ENCODE peak calls at places on chromosome 15, in nine cellular contexts. One of them, this sample, is unnamed.

GRCh38 chr15:92232317-92232716 is 161.4 kb upstream of the ST8SIA2 start:
- DNase-seq in tibial artery: no peak
- DNase-seq in fibroblast of the conjunctiva: no peak
- DNase-seq in posterior cingulate gyrus: no peak
- DNase-seq in dorsolateral prefrontal cortex: no peak
- DNase-seq in effector memory CD8-positive, alpha-beta T cell: no peak
- DNase-seq in natural killer cell treated with Interleukin-12 subunit alpha and Interleukin-12 subunit beta and Interleukin-15 and Interleukin-18, amount 100 ng/mL, for 72 hours: no peak
- DNase-seq in stimulated activated CD8-positive, alpha-beta memory T cell treated with anti-CD3 and anti-CD28 coated beads, Interleukin-15, amount 100 ng/mL, for 4 hours: no peak
- DNase-seq in H7: no peak
- DNase-seq in this sample: no peak

GRCh38 chr15:64583519-64583918 is 123.1 kb downstream of the ZNF609 start:
- DNase-seq in tibial artery: no peak
- DNase-seq in fibroblast of the conjunctiva: no peak
- DNase-seq in posterior cingulate gyrus: no peak
- DNase-seq in dorsolateral prefrontal cortex: no peak
- DNase-seq in effector memory CD8-positive, alpha-beta T cell: no peak
- DNase-seq in natural killer cell treated with Interleukin-12 subunit alpha and Interleukin-12 subunit beta and Interleukin-15 and Interleukin-18, amount 100 ng/mL, for 72 hours: no peak
- DNase-seq in stimulated activated CD8-positive, alpha-beta memory T cell treated with anti-CD3 and anti-CD28 coated beads, Interleukin-15, amount 100 ng/mL, for 4 hours: no peak
- DNase-seq in H7: no peak
- DNase-seq in this sample: no peak

GRCh38 chr15:84727429-84727828 is 11.5 kb upstream of the SEC11A start:
- DNase-seq in tibial artery: no peak
- DNase-seq in fibroblast of the conjunctiva: no peak
- DNase-seq in posterior cingulate gyrus: no peak
- DNase-seq in dorsolateral prefrontal cortex: no peak
- DNase-seq in effector memory CD8-positive, alpha-beta T cell: no peak
- DNase-seq in natural killer cell treated with Interleukin-12 subunit alpha and Interleukin-12 subunit beta and Interleukin-15 and Interleukin-18, amount 100 ng/mL, for 72 hours: no peak
- DNase-seq in stimulated activated CD8-positive, alpha-beta memory T cell treated with anti-CD3 and anti-CD28 coated beads, Interleukin-15, amount 100 ng/mL, for 4 hours: no peak
- DNase-seq in H7: no peak
- DNase-seq in this sample: no peak

GRCh38 chr15:65245096-65245849 is 34.0 kb upstream of the CILP start:
- DNase-seq in tibial artery: peak
- DNase-seq in fibroblast of the conjunctiva: no peak
- DNase-seq in posterior cingulate gyrus: no peak
- DNase-seq in dorsolateral prefrontal cortex: no peak
- DNase-seq in effector memory CD8-positive, alpha-beta T cell: no peak
- DNase-seq in natural killer cell treated with Interleukin-12 subunit alpha and Interleukin-12 subunit beta and Interleukin-15 and Interleukin-18, amount 100 ng/mL, for 72 hours: no peak
- DNase-seq in stimulated activated CD8-positive, alpha-beta memory T cell treated with anti-CD3 and anti-CD28 coated beads, Interleukin-15, amount 100 ng/mL, for 4 hours: no peak
- DNase-seq in H7: no peak
- DNase-seq in this sample: no peak

GRCh38 chr15:43463542-43463941 is 29.4 kb downstream of the TP53BP1 start:
- DNase-seq in tibial artery: no peak
- DNase-seq in fibroblast of the conjunctiva: no peak
- DNase-seq in posterior cingulate gyrus: no peak
- DNase-seq in dorsolateral prefrontal cortex: no peak
- DNase-seq in effector memory CD8-positive, alpha-beta T cell: no peak
- DNase-seq in natural killer cell treated with Interleukin-12 subunit alpha and Interleukin-12 subunit beta and Interleukin-15 and Interleukin-18, amount 100 ng/mL, for 72 hours: no peak
- DNase-seq in stimulated activated CD8-positive, alpha-beta memory T cell treated with anti-CD3 and anti-CD28 coated beads, Interleukin-15, amount 100 ng/mL, for 4 hours: no peak
- DNase-seq in H7: no peak
- DNase-seq in this sample: no peak

GRCh38 chr15:77830041-77830440 is 197.3 kb upstream of the LINGO1 start:
- DNase-seq in tibial artery: no peak
- DNase-seq in fibroblast of the conjunctiva: peak
- DNase-seq in posterior cingulate gyrus: no peak
- DNase-seq in dorsolateral prefrontal cortex: no peak
- DNase-seq in effector memory CD8-positive, alpha-beta T cell: no peak
- DNase-seq in natural killer cell treated with Interleukin-12 subunit alpha and Interleukin-12 subunit beta and Interleukin-15 and Interleukin-18, amount 100 ng/mL, for 72 hours: peak
- DNase-seq in stimulated activated CD8-positive, alpha-beta memory T cell treated with anti-CD3 and anti-CD28 coated beads, Interleukin-15, amount 100 ng/mL, for 4 hours: no peak
- DNase-seq in H7: no peak
- DNase-seq in this sample: no peak

GRCh38 chr15:80020731-80021130 is 38.7 kb upstream of the ZFAND6 start:
- DNase-seq in tibial artery: no peak
- DNase-seq in fibroblast of the conjunctiva: no peak
- DNase-seq in posterior cingulate gyrus: no peak
- DNase-seq in dorsolateral prefrontal cortex: no peak
- DNase-seq in effector memory CD8-positive, alpha-beta T cell: no peak
- DNase-seq in natural killer cell treated with Interleukin-12 subunit alpha and Interleukin-12 subunit beta and Interleukin-15 and Interleukin-18, amount 100 ng/mL, for 72 hours: no peak
- DNase-seq in stimulated activated CD8-positive, alpha-beta memory T cell treated with anti-CD3 and anti-CD28 coated beads, Interleukin-15, amount 100 ng/mL, for 4 hours: no peak
- DNase-seq in H7: no peak
- DNase-seq in this sample: no peak

GRCh38 chr15:89907289-89907688 is 5.5 kb downstream of the ARPIN start:
- DNase-seq in tibial artery: no peak
- DNase-seq in fibroblast of the conjunctiva: no peak
- DNase-seq in posterior cingulate gyrus: no peak
- DNase-seq in dorsolateral prefrontal cortex: peak
- DNase-seq in effector memory CD8-positive, alpha-beta T cell: no peak
- DNase-seq in natural killer cell treated with Interleukin-12 subunit alpha and Interleukin-12 subunit beta and Interleukin-15 and Interleukin-18, amount 100 ng/mL, for 72 hours: no peak
- DNase-seq in stimulated activated CD8-positive, alpha-beta memory T cell treated with anti-CD3 and anti-CD28 coated beads, Interleukin-15, amount 100 ng/mL, for 4 hours: no peak
- DNase-seq in H7: no peak
- DNase-seq in this sample: no peak

GRCh38 chr15:68256675-68257450 is 20.7 kb upstream of the FEM1B start:
- DNase-seq in tibial artery: peak
- DNase-seq in fibroblast of the conjunctiva: peak
- DNase-seq in posterior cingulate gyrus: peak
- DNase-seq in dorsolateral prefrontal cortex: peak
- DNase-seq in effector memory CD8-positive, alpha-beta T cell: peak
- DNase-seq in natural killer cell treated with Interleukin-12 subunit alpha and Interleukin-12 subunit beta and Interleukin-15 and Interleukin-18, amount 100 ng/mL, for 72 hours: peak
- DNase-seq in stimulated activated CD8-positive, alpha-beta memory T cell treated with anti-CD3 and anti-CD28 coated beads, Interleukin-15, amount 100 ng/mL, for 4 hours: peak
- DNase-seq in H7: peak
- DNase-seq in this sample: peak

GRCh38 chr15:89888214-89888804 is 5.5 kb downstream of the AP3S2 start:
- DNase-seq in tibial artery: no peak
- DNase-seq in fibroblast of the conjunctiva: peak
- DNase-seq in posterior cingulate gyrus: no peak
- DNase-seq in dorsolateral prefrontal cortex: no peak
- DNase-seq in effector memory CD8-positive, alpha-beta T cell: no peak
- DNase-seq in natural killer cell treated with Interleukin-12 subunit alpha and Interleukin-12 subunit beta and Interleukin-15 and Interleukin-18, amount 100 ng/mL, for 72 hours: no peak
- DNase-seq in stimulated activated CD8-positive, alpha-beta memory T cell treated with anti-CD3 and anti-CD28 coated beads, Interleukin-15, amount 100 ng/mL, for 4 hours: no peak
- DNase-seq in H7: no peak
- DNase-seq in this sample: no peak

GRCh38 chr15:44654858-44655257 is 8.6 kb downstream of the SPG11 start:
- DNase-seq in tibial artery: no peak
- DNase-seq in fibroblast of the conjunctiva: peak
- DNase-seq in posterior cingulate gyrus: no peak
- DNase-seq in dorsolateral prefrontal cortex: no peak
- DNase-seq in effector memory CD8-positive, alpha-beta T cell: no peak
- DNase-seq in natural killer cell treated with Interleukin-12 subunit alpha and Interleukin-12 subunit beta and Interleukin-15 and Interleukin-18, amount 100 ng/mL, for 72 hours: no peak
- DNase-seq in stimulated activated CD8-positive, alpha-beta memory T cell treated with anti-CD3 and anti-CD28 coated beads, Interleukin-15, amount 100 ng/mL, for 4 hours: no peak
- DNase-seq in H7: no peak
- DNase-seq in this sample: no peak

GRCh38 chr15:89810837-89811236 is 3.8 kb downstream of the ANPEP start:
- DNase-seq in tibial artery: no peak
- DNase-seq in fibroblast of the conjunctiva: no peak
- DNase-seq in posterior cingulate gyrus: no peak
- DNase-seq in dorsolateral prefrontal cortex: no peak
- DNase-seq in effector memory CD8-positive, alpha-beta T cell: no peak
- DNase-seq in natural killer cell treated with Interleukin-12 subunit alpha and Interleukin-12 subunit beta and Interleukin-15 and Interleukin-18, amount 100 ng/mL, for 72 hours: no peak
- DNase-seq in stimulated activated CD8-positive, alpha-beta memory T cell treated with anti-CD3 and anti-CD28 coated beads, Interleukin-15, amount 100 ng/mL, for 4 hours: no peak
- DNase-seq in H7: peak
- DNase-seq in this sample: no peak

GRCh38 chr15:49383266-49383665 is 39.8 kb upstream of the FGF7 start:
- DNase-seq in tibial artery: no peak
- DNase-seq in fibroblast of the conjunctiva: peak
- DNase-seq in posterior cingulate gyrus: no peak
- DNase-seq in dorsolateral prefrontal cortex: no peak
- DNase-seq in effector memory CD8-positive, alpha-beta T cell: no peak
- DNase-seq in natural killer cell treated with Interleukin-12 subunit alpha and Interleukin-12 subunit beta and Interleukin-15 and Interleukin-18, amount 100 ng/mL, for 72 hours: no peak
- DNase-seq in stimulated activated CD8-positive, alpha-beta memory T cell treated with anti-CD3 and anti-CD28 coated beads, Interleukin-15, amount 100 ng/mL, for 4 hours: no peak
- DNase-seq in H7: no peak
- DNase-seq in this sample: no peak

GRCh38 chr15:79853492-79854328 is 43.1 kb downstream of the MTHFS start:
- DNase-seq in tibial artery: peak
- DNase-seq in fibroblast of the conjunctiva: peak
- DNase-seq in posterior cingulate gyrus: peak
- DNase-seq in dorsolateral prefrontal cortex: peak
- DNase-seq in effector memory CD8-positive, alpha-beta T cell: peak
- DNase-seq in natural killer cell treated with Interleukin-12 subunit alpha and Interleukin-12 subunit beta and Interleukin-15 and Interleukin-18, amount 100 ng/mL, for 72 hours: peak
- DNase-seq in stimulated activated CD8-positive, alpha-beta memory T cell treated with anti-CD3 and anti-CD28 coated beads, Interleukin-15, amount 100 ng/mL, for 4 hours: peak
- DNase-seq in H7: peak
- DNase-seq in this sample: peak

GRCh38 chr15:38996111-38996541 is 431.5 kb upstream of the RASGRP1 start:
- DNase-seq in tibial artery: no peak
- DNase-seq in fibroblast of the conjunctiva: peak
- DNase-seq in posterior cingulate gyrus: no peak
- DNase-seq in dorsolateral prefrontal cortex: no peak
- DNase-seq in effector memory CD8-positive, alpha-beta T cell: no peak
- DNase-seq in natural killer cell treated with Interleukin-12 subunit alpha and Interleukin-12 subunit beta and Interleukin-15 and Interleukin-18, amount 100 ng/mL, for 72 hours: no peak
- DNase-seq in stimulated activated CD8-positive, alpha-beta memory T cell treated with anti-CD3 and anti-CD28 coated beads, Interleukin-15, amount 100 ng/mL, for 4 hours: no peak
- DNase-seq in H7: no peak
- DNase-seq in this sample: no peak

GRCh38 chr15:86080302-86080701 is 631 bp downstream of the AGBL1 start:
- DNase-seq in tibial artery: no peak
- DNase-seq in fibroblast of the conjunctiva: no peak
- DNase-seq in posterior cingulate gyrus: no peak
- DNase-seq in dorsolateral prefrontal cortex: no peak
- DNase-seq in effector memory CD8-positive, alpha-beta T cell: no peak
- DNase-seq in natural killer cell treated with Interleukin-12 subunit alpha and Interleukin-12 subunit beta and Interleukin-15 and Interleukin-18, amount 100 ng/mL, for 72 hours: no peak
- DNase-seq in stimulated activated CD8-positive, alpha-beta memory T cell treated with anti-CD3 and anti-CD28 coated beads, Interleukin-15, amount 100 ng/mL, for 4 hours: no peak
- DNase-seq in H7: peak
- DNase-seq in this sample: no peak

GRCh38 chr15:70238917-70239316 is 141.2 kb upstream of the TLE3 start:
- DNase-seq in tibial artery: no peak
- DNase-seq in fibroblast of the conjunctiva: no peak
- DNase-seq in posterior cingulate gyrus: no peak
- DNase-seq in dorsolateral prefrontal cortex: no peak
- DNase-seq in effector memory CD8-positive, alpha-beta T cell: no peak
- DNase-seq in natural killer cell treated with Interleukin-12 subunit alpha and Interleukin-12 subunit beta and Interleukin-15 and Interleukin-18, amount 100 ng/mL, for 72 hours: no peak
- DNase-seq in stimulated activated CD8-positive, alpha-beta memory T cell treated with anti-CD3 and anti-CD28 coated beads, Interleukin-15, amount 100 ng/mL, for 4 hours: no peak
- DNase-seq in H7: no peak
- DNase-seq in this sample: no peak

GRCh38 chr15:32131803-32132202 is 101.5 kb downstream of the CHRNA7 start:
- DNase-seq in tibial artery: no peak
- DNase-seq in fibroblast of the conjunctiva: no peak
- DNase-seq in posterior cingulate gyrus: no peak
- DNase-seq in dorsolateral prefrontal cortex: no peak
- DNase-seq in effector memory CD8-positive, alpha-beta T cell: no peak
- DNase-seq in natural killer cell treated with Interleukin-12 subunit alpha and Interleukin-12 subunit beta and Interleukin-15 and Interleukin-18, amount 100 ng/mL, for 72 hours: no peak
- DNase-seq in stimulated activated CD8-positive, alpha-beta memory T cell treated with anti-CD3 and anti-CD28 coated beads, Interleukin-15, amount 100 ng/mL, for 4 hours: no peak
- DNase-seq in H7: no peak
- DNase-seq in this sample: no peak

GRCh38 chr15:101210466-101210865 is 41.4 kb downstream of the CHSY1 start:
- DNase-seq in tibial artery: no peak
- DNase-seq in fibroblast of the conjunctiva: no peak
- DNase-seq in posterior cingulate gyrus: no peak
- DNase-seq in dorsolateral prefrontal cortex: no peak
- DNase-seq in effector memory CD8-positive, alpha-beta T cell: no peak
- DNase-seq in natural killer cell treated with Interleukin-12 subunit alpha and Interleukin-12 subunit beta and Interleukin-15 and Interleukin-18, amount 100 ng/mL, for 72 hours: no peak
- DNase-seq in stimulated activated CD8-positive, alpha-beta memory T cell treated with anti-CD3 and anti-CD28 coated beads, Interleukin-15, amount 100 ng/mL, for 4 hours: no peak
- DNase-seq in H7: no peak
- DNase-seq in this sample: no peak

GRCh38 chr15:82999905-83000671 is 11.4 kb downstream of the C15orf40 start:
- DNase-seq in tibial artery: no peak
- DNase-seq in fibroblast of the conjunctiva: peak
- DNase-seq in posterior cingulate gyrus: no peak
- DNase-seq in dorsolateral prefrontal cortex: no peak
- DNase-seq in effector memory CD8-positive, alpha-beta T cell: peak
- DNase-seq in natural killer cell treated with Interleukin-12 subunit alpha and Interleukin-12 subunit beta and Interleukin-15 and Interleukin-18, amount 100 ng/mL, for 72 hours: no peak
- DNase-seq in stimulated activated CD8-positive, alpha-beta memory T cell treated with anti-CD3 and anti-CD28 coated beads, Interleukin-15, amount 100 ng/mL, for 4 hours: no peak
- DNase-seq in H7: peak
- DNase-seq in this sample: no peak

GRCh38 chr15:45143056-45143455 is 13.3 kb downstream of the DUOX1 start:
- DNase-seq in tibial artery: no peak
- DNase-seq in fibroblast of the conjunctiva: no peak
- DNase-seq in posterior cingulate gyrus: no peak
- DNase-seq in dorsolateral prefrontal cortex: no peak
- DNase-seq in effector memory CD8-positive, alpha-beta T cell: no peak
- DNase-seq in natural killer cell treated with Interleukin-12 subunit alpha and Interleukin-12 subunit beta and Interleukin-15 and Interleukin-18, amount 100 ng/mL, for 72 hours: no peak
- DNase-seq in stimulated activated CD8-positive, alpha-beta memory T cell treated with anti-CD3 and anti-CD28 coated beads, Interleukin-15, amount 100 ng/mL, for 4 hours: no peak
- DNase-seq in H7: no peak
- DNase-seq in this sample: no peak

GRCh38 chr15:74202461-74203401 is at the start of gene STRA6:
- DNase-seq in tibial artery: no peak
- DNase-seq in fibroblast of the conjunctiva: no peak
- DNase-seq in posterior cingulate gyrus: no peak
- DNase-seq in dorsolateral prefrontal cortex: no peak
- DNase-seq in effector memory CD8-positive, alpha-beta T cell: no peak
- DNase-seq in natural killer cell treated with Interleukin-12 subunit alpha and Interleukin-12 subunit beta and Interleukin-15 and Interleukin-18, amount 100 ng/mL, for 72 hours: no peak
- DNase-seq in stimulated activated CD8-positive, alpha-beta memory T cell treated with anti-CD3 and anti-CD28 coated beads, Interleukin-15, amount 100 ng/mL, for 4 hours: no peak
- DNase-seq in H7: peak
- DNase-seq in this sample: no peak

GRCh38 chr15:38266247-38266996 is 13.8 kb downstream of the SPRED1 start:
- DNase-seq in tibial artery: no peak
- DNase-seq in fibroblast of the conjunctiva: no peak
- DNase-seq in posterior cingulate gyrus: no peak
- DNase-seq in dorsolateral prefrontal cortex: no peak
- DNase-seq in effector memory CD8-positive, alpha-beta T cell: no peak
- DNase-seq in natural killer cell treated with Interleukin-12 subunit alpha and Interleukin-12 subunit beta and Interleukin-15 and Interleukin-18, amount 100 ng/mL, for 72 hours: no peak
- DNase-seq in stimulated activated CD8-positive, alpha-beta memory T cell treated with anti-CD3 and anti-CD28 coated beads, Interleukin-15, amount 100 ng/mL, for 4 hours: no peak
- DNase-seq in H7: no peak
- DNase-seq in this sample: no peak